ENCODE peak calls at places on chromosomes 4 and X, in seven cellular contexts. S, G, O, M, R, T and E are unnamed samples.

GRCh38 chr4:140069068-140069467 is 84.9 kb downstream of the MAML3 start:
- DNase-seq in S (no peak), G (no peak), O (no peak), M (peak; percentile 62), R (no peak), T (no peak), E (no peak)

GRCh38 chr4:181618896-181619295 is 624.3 kb upstream of the TENM3 start:
- DNase-seq in S (no peak), G (no peak), O (no peak), M (no peak), R (no peak), T (no peak), E (no peak)

GRCh38 chr4:25144870-25145481 is 15.3 kb downstream of the SEPSECS start:
- DNase-seq in S (no peak), G (no peak), O (no peak), M (no peak), R (no peak), T (no peak), E (no peak)

GRCh38 chr4:176380352-176381157 is 60.8 kb downstream of the SPCS3 start:
- DNase-seq in S (no peak), G (no peak), O (no peak), M (no peak), R (no peak), T (no peak), E (no peak)

GRCh38 chrX:15146515-15146914 is 123.4 kb downstream of the ASB9 start:
- DNase-seq in S (no peak), G (no peak), O (no peak), M (no peak), R (no peak), T (no peak), E (no peak)

GRCh38 chr4:21476753-21477152 is 471.8 kb downstream of the KCNIP4 start:
- DNase-seq in S (no peak), G (no peak), O (no peak), M (no peak), R (no peak), T (no peak), E (no peak)

GRCh38 chrX:31319586-31319985 is 247.7 kb upstream of the FTHL17 start:
- DNase-seq in S (no peak), G (no peak), O (no peak), M (no peak), R (no peak), T (no peak), E (no peak)

GRCh38 chr4:187929024-187929423 is 66.5 kb upstream of the ZFP42 start:
- DNase-seq in S (no peak), G (no peak), O (no peak), M (no peak), R (no peak), T (no peak), E (no peak)

GRCh38 chr4:168615294-168615693 is 118.4 kb downstream of the PALLD start:
- DNase-seq in S (no peak), G (no peak), O (no peak), M (no peak), R (no peak), T (no peak), E (no peak)

GRCh38 chrX:46627700-46628405 is 54.3 kb downstream of the CHST7 start:
- DNase-seq in S (no peak), G (no peak), O (no peak), M (no peak), R (no peak), T (no peak), E (no peak)

GRCh38 chr4:111675746-111676145 is 469.5 kb upstream of the FAM241A start:
- DNase-seq in S (no peak), G (no peak), O (no peak), M (no peak), R (no peak), T (no peak), E (no peak)

GRCh38 chr4:183624548-183624947 is 34.4 kb downstream of the RWDD4 start:
- DNase-seq in S (no peak), G (no peak), O (no peak), M (no peak), R (no peak), T (no peak), E (no peak)